ENCODE peak calls at places on chromosomes 1 and 21, in eight cellular contexts. N, L, R, M, Z, E, B and Y are unnamed samples.

GRCh38 chr1:31007462-31007991 is 58.0 kb downstream of the PUM1 start:
- DNase-seq in L (no peak), E (peak; percentile 82), N (no peak), B (peak; percentile 21), R (no peak), Z (no peak), M (no peak), Y (no peak)

GRCh38 chr1:218496561-218496960 is 151.4 kb downstream of the TGFB2 start:
- DNase-seq in M (no peak), E (peak; percentile 100), N (no peak), B (no peak), Z (no peak), R (no peak), L (no peak), Y (no peak)

GRCh38 chr1:9289090-9289534 is 3.6 kb upstream of the SPSB1 start:
- DNase-seq in B (peak; percentile 78), E (peak; percentile 61), R (peak; percentile 81), Z (peak; percentile 48), N (peak; percentile 67), M (peak; percentile 69), L (peak; percentile 77), Y (peak; percentile 62)

GRCh38 chr1:39620659-39621165 is 18.7 kb downstream of the HEYL start:
- DNase-seq in E (no peak), N (no peak), M (no peak), B (no peak), R (no peak), Z (peak; percentile 58), L (no peak), Y (no peak)

GRCh38 chr1:162319510-162320160 is 57.0 kb downstream of the SPATA46 start:
- DNase-seq in L (no peak), M (no peak), R (no peak), E (peak; percentile 74), B (no peak), Z (no peak), N (no peak), Y (no peak)

GRCh38 chr1:62025154-62025553 is 169.5 kb upstream of the L1TD1 start:
- DNase-seq in L (no peak), R (no peak), E (no peak), Z (no peak), B (no peak), M (no peak), N (no peak), Y (no peak)

GRCh38 chr1:59015708-59016107 is 231.9 kb upstream of the JUN start:
- DNase-seq in E (peak; percentile 86), Z (no peak), N (no peak), R (no peak), L (no peak), B (no peak), M (no peak), Y (no peak)

GRCh38 chr1:229803601-229804217 is 177.7 kb downstream of the URB2 start:
- DNase-seq in R (no peak), L (no peak), Z (no peak), N (no peak), B (no peak), E (peak; percentile 21), M (no peak), Y (no peak)

GRCh38 chr1:206923961-206924548 is 2.3 kb upstream of the FCMR start:
- DNase-seq in L (no peak), B (no peak), E (no peak), Z (no peak), M (no peak), R (no peak), N (no peak), Y (no peak)

GRCh38 chr1:47478090-47478489 is 40.2 kb downstream of the FOXD2 start:
- DNase-seq in Z (no peak), L (peak; percentile 72), M (no peak), E (no peak), B (no peak), N (no peak), R (no peak), Y (no peak)

GRCh38 chr21:17777321-17777720 is 41.8 kb downstream of the C21orf91 start:
- DNase-seq in M (no peak), Z (no peak), R (no peak), E (no peak), N (no peak), L (no peak), B (no peak), Y (no peak)

GRCh38 chr1:2376931-2377672 is 14.3 kb downstream of the MORN1 start:
- DNase-seq in Z (no peak), R (peak; percentile 50), E (no peak), M (no peak), L (no peak), N (no peak), B (no peak), Y (no peak)

GRCh38 chr1:114033219-114033706 is 54.0 kb downstream of the OLFML3 start:
- DNase-seq in Z (no peak), B (peak; percentile 60), R (no peak), L (no peak), M (no peak), E (no peak), N (no peak), Y (no peak)

GRCh38 chr1:154944422-154945159 is 8.1 kb upstream of the PMVK start:
- DNase-seq in B (no peak), N (no peak), E (no peak), R (no peak), L (no peak), Z (no peak), M (no peak), Y (no peak)

GRCh38 chr21:43712268-43712942 is 6.5 kb upstream of the PDXK start:
- DNase-seq in B (no peak), M (no peak), E (peak; percentile 66), R (no peak), N (no peak), Z (no peak), L (peak; percentile 86), Y (no peak)

GRCh38 chr1:207797229-207797973 is 45.5 kb downstream of the CD46 start:
- DNase-seq in Z (peak; percentile 79), B (peak; percentile 75), L (peak; percentile 77), N (peak; percentile 83), R (peak; percentile 88), M (peak; percentile 57), E (peak; percentile 79), Y (peak; percentile 41)

GRCh38 chr1:87140831-87141540 is 187.7 kb upstream of the LMO4 start:
- DNase-seq in R (no peak), L (no peak), M (no peak), N (no peak), E (peak; percentile 76), Z (no peak), B (no peak), Y (no peak)

GRCh38 chr21:22791986-22792560 is 1793.9 kb downstream of the NCAM2 start:
- DNase-seq in B (peak; percentile 88), N (no peak), R (no peak), M (peak; percentile 4), E (no peak), L (no peak), Z (no peak), Y (no peak)

GRCh38 chr1:59379028-59379728 is 82.3 kb downstream of the FGGY start:
- DNase-seq in L (no peak), Z (no peak), B (no peak), E (peak; percentile 50), N (no peak), R (no peak), M (no peak), Y (no peak)

GRCh38 chr1:20061866-20062265 is 8.1 kb upstream of the PLA2G5 start:
- DNase-seq in E (no peak), Z (no peak), L (no peak), N (no peak), R (no peak), B (no peak), M (no peak), Y (no peak)

GRCh38 chr1:154607084-154607747 is 770 bp downstream of the ADAR start:
- DNase-seq in L (no peak), M (no peak), Z (no peak), E (peak; percentile 43), B (peak; percentile 37), R (no peak), N (no peak), Y (no peak)

GRCh38 chr1:5881526-5882222 is 110.6 kb downstream of the NPHP4 start:
- DNase-seq in B (no peak), R (no peak), E (no peak), M (no peak), N (no peak), Z (no peak), L (no peak), Y (no peak)
- H3K9me3 ChIP-seq in B (no peaks in the 10 kb centered on the region), R (no peaks in the 10 kb centered on the region), E (no peaks in the 10 kb centered on the region), M (no peaks in the 10 kb centered on the region), N (no peaks in the 10 kb centered on the region), Z (peaks cover 13% of the 10 kb centered on the region), L (no peaks in the 10 kb centered on the region), Y (no peaks in the 10 kb centered on the region)

DNA sequence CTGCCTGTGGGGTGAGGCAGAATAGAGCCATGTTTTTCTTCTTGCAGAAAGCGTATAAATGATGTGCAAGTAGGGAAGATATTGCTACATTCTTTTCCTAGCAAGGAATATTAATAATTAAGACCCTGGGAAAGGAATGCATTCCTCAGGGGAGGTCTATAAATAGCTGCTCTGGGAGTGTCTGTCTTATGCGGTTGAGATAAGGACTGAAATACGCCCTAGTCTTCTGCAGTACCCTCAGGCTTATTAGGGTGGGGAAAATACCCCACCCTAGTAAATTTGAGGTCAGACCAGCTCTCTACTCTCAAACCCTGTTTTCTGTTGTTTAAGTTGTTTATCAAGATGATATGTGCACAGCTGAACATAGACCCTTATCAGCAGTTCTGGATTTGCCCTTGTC is 155.9 kb upstream of the HMCN1 start:
- DNase-seq in B (no peak), M (no peak), E (no peak), N (no peak), R (no peak), L (no peak), Z (no peak), Y (no peak)
- H3K9me3 ChIP-seq in B (peaks cover 26% of the 10 kb centered on the region), M (peaks cover 4% of the 10 kb centered on the region), E (peaks cover 26% of the 10 kb centered on the region), N (peaks cover 39% of the 10 kb centered on the region), R (peaks cover 3% of the 10 kb centered on the region), L (no peaks in the 10 kb centered on the region), Z (peaks cover 51% of the 10 kb centered on the region), Y (no peaks in the 10 kb centered on the region)

DNA sequence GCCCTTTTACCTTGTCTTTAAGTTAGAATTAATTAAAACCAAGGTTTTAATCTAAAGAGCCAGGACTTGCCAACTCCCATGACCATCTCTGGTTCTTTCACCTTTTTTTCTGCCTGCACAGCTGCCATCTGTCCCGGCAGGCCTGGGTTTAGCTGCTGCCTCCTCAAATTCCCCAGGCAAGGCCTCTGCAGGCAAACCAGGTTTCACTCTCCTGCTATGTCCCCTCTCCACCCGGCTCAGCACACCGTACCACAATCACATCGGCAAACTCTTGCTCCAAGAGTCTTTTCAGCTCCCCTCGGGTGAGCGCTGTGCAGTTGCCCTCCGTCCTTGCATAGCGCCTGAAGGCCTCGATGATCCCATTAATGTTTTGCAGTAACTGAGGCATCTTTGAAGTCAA is 2.2 kb downstream of the CRNN start:
- DNase-seq in N (no peak), B (no peak), R (no peak), E (no peak), M (no peak), Z (no peak), L (no peak), Y (no peak)
- H3K9me3 ChIP-seq in N (no peaks in the 10 kb centered on the region), B (no peaks in the 10 kb centered on the region), R (no peaks in the 10 kb centered on the region), E (no peaks in the 10 kb centered on the region), M (no peaks in the 10 kb centered on the region), Z (no peaks in the 10 kb centered on the region), L (no peaks in the 10 kb centered on the region), Y (no peaks in the 10 kb centered on the region)

DNA sequence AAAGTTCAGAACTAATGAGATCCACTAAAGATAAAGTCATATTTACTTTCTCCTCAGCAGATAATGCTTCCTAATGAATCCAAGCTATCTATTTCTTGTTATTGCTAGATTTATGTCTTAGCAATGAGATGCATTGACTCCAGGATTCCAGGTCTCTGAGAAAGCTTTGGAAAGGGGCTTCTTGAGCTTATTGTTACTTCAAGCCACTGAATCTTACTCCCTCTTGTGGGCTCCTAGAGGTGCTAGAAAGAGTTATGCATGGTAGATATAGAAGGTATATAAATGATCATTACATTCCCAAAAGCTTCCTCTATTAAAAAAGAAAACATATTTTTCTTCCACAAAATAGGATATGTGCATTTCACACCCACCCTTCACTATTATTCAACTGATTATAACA is 246.4 kb upstream of the ADAMTS5 start:
- DNase-seq in Z (no peak), M (no peak), L (no peak), N (no peak), R (no peak), B (peak; percentile 6), E (no peak), Y (no peak)
- H3K9me3 ChIP-seq in Z (peaks cover 4% of the 10 kb centered on the region), M (no peaks in the 10 kb centered on the region), L (no peaks in the 10 kb centered on the region), N (peaks cover 2% of the 10 kb centered on the region), R (no peaks in the 10 kb centered on the region), B (no peaks in the 10 kb centered on the region), E (no peaks in the 10 kb centered on the region), Y (no peaks in the 10 kb centered on the region)